ENCODE peak calls at places on chromosomes 11 and 22, in four cellular contexts. A is ascending aorta, K is Peyer's patch, Y is transverse colon. M is an unnamed sample.

GRCh38 chr11:72190581-72191205 is 1.2 kb upstream of the FOLR1 start:
- DNase-seq in Y (no peak), K (no peak), A (no peak), M (no peak)

GRCh38 chr11:9203715-9204311 is 61.3 kb downstream of the DENND5A start:
- DNase-seq in Y (no peak), A (no peak), K (no peak), M (no peak)

GRCh38 chr11:34305095-34305692 is 52.6 kb downstream of the ABTB2 start:
- DNase-seq in A (no peak), Y (no peak), K (no peak), M (no peak)

GRCh38 chr11:2194877-2195755 is 23.5 kb upstream of the TH start:
- DNase-seq in A (no peak), K (peak), Y (peak), M (peak)

GRCh38 chr22:36010090-36010489 is 18.5 kb downstream of the RBFOX2 start:
- DNase-seq in K (no peak), Y (no peak), A (no peak), M (no peak)

GRCh38 chr22:44450503-44450902 is 47.5 kb downstream of the RTL6 start:
- DNase-seq in Y (no peak), A (no peak), K (no peak), M (no peak)

GRCh38 chr11:67468056-67468455 is 995 bp downstream of the TMEM134 start:
- DNase-seq in Y (peak), A (no peak), K (peak), M (peak)

GRCh38 chr11:100445231-100445735 is 241.8 kb upstream of the ARHGAP42 start:
- DNase-seq in A (no peak), Y (no peak), K (no peak), M (no peak)

GRCh38 chr11:81494431-81494830 is 1239.2 kb downstream of the FAM181B start:
- DNase-seq in K (no peak), A (no peak), Y (no peak), M (no peak)

GRCh38 chr22:43901976-43902643 is 10.3 kb upstream of the PNPLA5 start:
- DNase-seq in K (no peak), A (no peak), Y (no peak), M (no peak)

GRCh38 chr11:14809466-14809865 is 82.6 kb downstream of the CYP2R1 start:
- DNase-seq in K (no peak), A (no peak), Y (no peak), M (no peak)

GRCh38 chr11:35141538-35141937 is 2.6 kb downstream of the CD44 start:
- DNase-seq in A (peak), K (peak), Y (peak), M (peak)

GRCh38 chr11:32420937-32421532 is 14.3 kb downstream of the WT1 start:
- DNase-seq in K (no peak), A (no peak), Y (no peak), M (no peak)

GRCh38 chr11:86818466-86819282 is 18.3 kb downstream of the PRSS23 start:
- DNase-seq in Y (no peak), A (no peak), K (no peak), M (no peak)

GRCh38 chr11:14773755-14774154 is 118.3 kb downstream of the CYP2R1 start:
- DNase-seq in K (no peak), Y (no peak), A (no peak), M (peak)

GRCh38 chr22:24516301-24516737 is 21.2 kb downstream of the UPB1 start:
- DNase-seq in A (no peak), K (no peak), Y (no peak), M (no peak)

GRCh38 chr11:97856666-97857065 is 1164.1 kb upstream of the CNTN5 start:
- DNase-seq in A (no peak), K (no peak), Y (no peak), M (no peak)

GRCh38 chr22:17319541-17319940 is 49.7 kb upstream of the CECR2 start:
- DNase-seq in Y (no peak), A (no peak), K (no peak), M (no peak)

GRCh38 chr11:36135062-36135461 is 154.2 kb downstream of the COMMD9 start:
- DNase-seq in K (no peak), A (no peak), Y (no peak), M (no peak)

GRCh38 chr11:62144641-62145255 is 20.9 kb downstream of the INCENP start:
- DNase-seq in K (no peak), A (no peak), Y (no peak), M (no peak)

GRCh38 chr11:122721964-122722266 is 66.4 kb downstream of the UBASH3B start:
- DNase-seq in K (no peak), Y (no peak), A (no peak), M (no peak)

GRCh38 chr11:64675417-64676252 is 47.4 kb downstream of the NRXN2 start:
- DNase-seq in Y (no peak), A (peak), K (no peak), M (no peak)

GRCh38 chr11:118916842-118917388 is 8.8 kb downstream of the BCL9L start:
- DNase-seq in K (no peak), A (no peak), Y (peak), M (no peak)

GRCh38 chr11:96763244-96763643 is 373.4 kb downstream of the JRKL start:
- DNase-seq in K (no peak), A (no peak), Y (no peak), M (no peak)

GRCh38 chr22:19970479-19971275 is 29.1 kb upstream of the TXNRD2 start:
- DNase-seq in Y (peak), K (peak), A (no peak), M (peak)

GRCh38 chr11:71929491-71929890 is 645 bp downstream of the RNF121 start:
- DNase-seq in A (no peak), K (no peak), Y (no peak), M (no peak)

GRCh38 chr11:96149743-96150555 is 193.0 kb downstream of the MAML2 start:
- DNase-seq in A (no peak), Y (no peak), K (no peak), M (no peak)

GRCh38 chr11:132943325-132943736 is 589.0 kb downstream of the OPCML start:
- DNase-seq in Y (no peak), K (no peak), A (no peak), M (no peak)

GRCh38 chr11:17256512-17256911 is 20.0 kb upstream of the NUCB2 start:
- DNase-seq in Y (no peak), K (no peak), A (no peak), M (no peak)

GRCh38 chr11:64834031-64834722 is 10.3 kb downstream of the CDC42BPG start:
- DNase-seq in A (no peak), Y (no peak), K (no peak), M (no peak)

GRCh38 chr11:20597137-20597923 is 2.1 kb upstream of the SLC6A5 start:
- DNase-seq in A (no peak), K (no peak), Y (no peak), M (no peak)

GRCh38 chr11:64856382-64857227 is 12.2 kb upstream of the CDC42BPG start:
- DNase-seq in Y (peak), A (peak), K (peak), M (peak)

GRCh38 chr11:59643390-59643789 is 25.4 kb downstream of the PATL1 start:
- DNase-seq in A (no peak), Y (no peak), K (no peak), M (no peak)

GRCh38 chr22:33747576-33748180 is 172.6 kb downstream of the LARGE1 start:
- DNase-seq in A (no peak), K (peak), Y (peak), M (peak)

GRCh38 chr22:16959345-16959930 is 48.6 kb downstream of the GAB4 start:
- DNase-seq in Y (no peak), K (no peak), A (no peak), M (no peak)

GRCh38 chr11:122696662-122697061 is 41.1 kb downstream of the UBASH3B start:
- DNase-seq in A (no peak), K (no peak), Y (no peak), M (no peak)

GRCh38 chr22:17159504-17159951 is 451 bp upstream of the HDHD5 start:
- DNase-seq in K (peak), A (no peak), Y (peak), M (peak)

GRCh38 chr11:70082829-70083228 is 4.7 kb downstream of the ANO1 start:
- DNase-seq in K (no peak), A (no peak), Y (no peak), M (peak)
- TF ChIP-seq CTCF in K (peak), A (peak), Y (no peak), M (peak)

GRCh38 chr11:869399-870126 is 26.9 kb downstream of the TSPAN4 start:
- DNase-seq in K (no peak), Y (no peak), A (no peak), M (no peak)

GRCh38 chr11:868802-869201 is 26.1 kb downstream of the TSPAN4 start:
- DNase-seq in K (no peak), A (no peak), Y (no peak), M (no peak)

GRCh38 chr11:870418-870817 is 27.8 kb downstream of the TSPAN4 start:
- DNase-seq in A (no peak), Y (no peak), K (no peak), M (no peak)

GRCh38 chr11:871472-871871 is 28.8 kb downstream of the TSPAN4 start:
- DNase-seq in K (no peak), A (no peak), Y (no peak), M (no peak)

DNA sequence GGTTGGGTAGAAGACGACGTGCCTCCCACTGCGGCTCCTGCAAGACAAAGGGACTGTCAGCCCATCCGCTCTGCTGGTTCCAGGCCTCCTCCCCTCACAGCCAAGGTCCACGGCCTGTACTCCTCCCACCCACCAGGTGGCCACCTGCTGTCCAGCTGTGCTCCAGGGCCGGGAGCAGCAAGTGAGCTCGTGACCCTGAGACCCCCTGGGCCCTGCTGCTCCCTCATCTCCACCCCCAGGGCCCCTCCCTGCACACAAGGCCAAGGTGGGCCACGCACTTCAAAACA is 27.4 kb downstream of the TSPAN4 start:
- DNase-seq in A (no peak), K (no peak), Y (no peak), M (no peak)
- TF ChIP-seq CTCF in A (no peak), K (no peak), Y (no peak), M (peak)

GRCh38 chr22:42296381-42296853 is 26.0 kb upstream of the TCF20 start:
- DNase-seq in Y (peak), A (no peak), K (no peak), M (peak)

GRCh38 chr22:42296883-42297282 is 26.4 kb upstream of the TCF20 start:
- DNase-seq in A (no peak), K (no peak), Y (no peak), M (no peak)

GRCh38 chr22:42292726-42293520 is 22.5 kb upstream of the TCF20 start:
- DNase-seq in A (no peak), Y (peak), K (no peak), M (no peak)

GRCh38 chr22:42291287-42291686 is 20.8 kb upstream of the TCF20 start:
- DNase-seq in K (peak), A (no peak), Y (no peak), M (no peak)

DNA sequence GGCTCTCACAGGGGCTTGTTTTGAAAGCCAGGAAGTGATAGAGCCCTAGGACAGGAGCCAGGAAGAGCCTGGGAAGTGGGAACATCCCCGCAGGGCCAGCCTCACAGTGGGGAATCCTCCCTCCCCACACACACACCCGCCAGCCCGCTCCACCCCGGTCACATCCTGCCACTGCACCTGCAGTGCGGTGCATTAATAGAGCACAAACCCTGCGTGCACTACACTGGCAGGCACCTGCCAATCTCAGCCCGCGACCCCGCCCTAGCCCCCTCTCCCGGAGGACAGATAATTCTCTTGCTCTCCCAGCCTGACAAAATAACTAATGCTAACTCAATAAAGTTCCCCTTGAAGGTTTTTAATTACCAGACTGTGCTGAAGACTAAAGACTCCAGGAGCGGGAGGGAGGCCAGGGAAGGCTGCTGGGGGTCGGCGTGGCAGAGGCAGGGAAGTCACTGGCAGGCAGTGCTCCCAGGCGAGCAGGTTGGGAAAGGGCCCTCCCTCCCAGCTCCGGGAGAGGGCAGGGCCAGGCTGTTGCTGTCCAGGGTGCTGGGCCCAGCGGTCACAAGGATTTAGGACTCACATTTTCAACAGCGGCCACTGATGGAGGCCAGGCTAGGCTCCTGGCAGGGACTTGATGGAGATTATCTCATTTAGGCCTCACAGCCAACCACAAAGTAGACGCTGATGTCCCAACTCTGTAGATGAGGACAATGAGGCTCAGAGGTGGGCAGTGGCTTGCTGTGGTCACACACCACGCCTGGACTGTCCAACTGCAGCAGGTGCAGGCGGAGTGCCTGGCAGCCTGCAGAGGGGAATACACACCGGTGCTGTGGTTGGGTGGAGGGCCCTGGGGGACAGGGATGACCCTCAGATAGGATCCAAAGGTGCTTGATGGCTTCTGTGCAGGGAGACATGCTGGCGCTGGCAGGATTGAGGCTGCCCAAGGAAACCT is 23.9 kb upstream of the TCF20 start:
- DNase-seq in K (peak), A (no peak), Y (peak), M (peak)
- TF ChIP-seq CTCF in K (no peak), A (no peak), Y (no peak), M (no peak)

GRCh38 chr11:57164317-57164716 is 17.4 kb upstream of the LRRC55 start:
- DNase-seq in Y (no peak), A (no peak), K (no peak), M (no peak)
- TF ChIP-seq CTCF in Y (no peak), A (no peak), K (no peak), M (no peak)

GRCh38 chr11:70485326-70486025 is 87.1 kb downstream of the CTTN start:
- DNase-seq in K (no peak), A (no peak), Y (no peak), M (no peak)

GRCh38 chr11:70481625-70482528 is 83.5 kb downstream of the CTTN start:
- DNase-seq in Y (peak), A (no peak), K (peak), M (peak)

GRCh38 chr11:70482529-70482917 is 84.2 kb downstream of the CTTN start:
- DNase-seq in Y (no peak), A (no peak), K (no peak), M (no peak)

GRCh38 chr11:70483940-70484339 is 85.6 kb downstream of the CTTN start:
- DNase-seq in K (no peak), A (no peak), Y (no peak), M (no peak)

GRCh38 chr11:70483077-70483861 is 84.9 kb downstream of the CTTN start:
- DNase-seq in A (no peak), K (peak), Y (peak), M (peak)
- TF ChIP-seq CTCF in A (peak), K (peak), Y (no peak), M (peak)

GRCh38 chr22:30531651-30532608 is 14.6 kb downstream of the SEC14L6 start:
- DNase-seq in K (no peak), A (no peak), Y (no peak), M (no peak)
- TF ChIP-seq CTCF in K (no peak), A (no peak), Y (no peak), M (no peak)

DNA sequence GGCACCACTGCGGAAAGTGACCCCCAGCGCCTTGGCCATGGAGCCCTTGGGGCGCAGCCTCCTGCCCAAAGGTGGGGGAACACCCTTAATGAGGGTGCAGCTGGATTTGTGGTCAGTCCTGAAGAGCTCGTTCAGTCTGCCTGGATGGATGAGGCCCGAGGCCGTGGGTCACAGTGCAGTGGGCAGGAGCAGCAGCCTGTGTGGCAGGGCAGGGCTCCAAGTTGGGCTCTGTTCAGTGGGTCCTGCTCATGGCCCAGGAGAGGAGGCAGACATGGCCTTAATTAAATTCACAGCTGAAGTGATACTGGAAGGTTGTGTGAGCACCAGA is 33.3 kb downstream of the FAM83F start:
- DNase-seq in Y (no peak), A (no peak), K (peak), M (no peak)
- TF ChIP-seq CTCF in Y (no peak), A (no peak), K (no peak), M (no peak)